ENCODE peak calls at places on chromosomes 5 and 9, in four cellular contexts. H is AG09309, W is adipocyte, F is Caco-2. L is an unnamed sample.

GRCh38 chr9:135315572-135315971 is 164.0 kb upstream of the PPP1R26 start:
- DNase-seq in H (no peak), F (no peak), W (no peak), L (no peak)

GRCh38 chr9:99966720-99967119 is 60.3 kb downstream of the STX17 start:
- DNase-seq in W (no peak), F (peak), H (no peak), L (peak)

GRCh38 chr5:132808866-132809265 is 4.2 kb upstream of the SOWAHA start:
- DNase-seq in W (no peak), F (no peak), H (no peak), L (no peak)

GRCh38 chr5:76737131-76737556 is 21.2 kb downstream of the F2R start:
- DNase-seq in H (no peak), W (no peak), F (no peak), L (no peak)

GRCh38 chr9:96871176-96871575 is 16.9 kb upstream of the ZNF782 start:
- DNase-seq in F (no peak), H (no peak), W (no peak), L (no peak)

GRCh38 chr5:103562453-103563157 is at the start of gene NUDT12:
- DNase-seq in H (no peak), F (peak), W (peak), L (no peak)

GRCh38 chr5:936149-937144 is 43.8 kb downstream of the TRIP13 start:
- DNase-seq in H (no peak), F (no peak), W (no peak), L (no peak)

GRCh38 chr5:110853267-110853666 is 114.5 kb downstream of the SLC25A46 start:
- DNase-seq in F (no peak), H (no peak), W (peak), L (no peak)

GRCh38 chr5:32435416-32435815 is 9.1 kb downstream of the ZFR start:
- DNase-seq in H (no peak), F (no peak), W (no peak), L (no peak)

GRCh38 chr5:177366528-177367322 is 9.0 kb downstream of the RGS14 start:
- DNase-seq in F (no peak), H (no peak), W (peak), L (no peak)

GRCh38 chr5:106691701-106692100 is 979.0 kb downstream of the EFNA5 start:
- DNase-seq in F (no peak), H (no peak), W (no peak), L (no peak)

GRCh38 chr5:169629847-169630548 is 7.1 kb upstream of the DOCK2 start:
- DNase-seq in H (peak), W (peak), F (peak), L (peak)

GRCh38 chr9:136856541-136857141 is 4.5 kb downstream of the MAMDC4 start:
- DNase-seq in F (no peak), H (no peak), W (no peak), L (no peak)

GRCh38 chr9:21075484-21075883 is 2.3 kb downstream of the IFNB1 start:
- DNase-seq in W (no peak), H (no peak), F (no peak), L (no peak)

GRCh38 chr5:65062684-65063083 is 294.0 kb downstream of the CWC27 start:
- DNase-seq in H (peak), W (peak), F (no peak), L (peak)

GRCh38 chr9:123642291-123643278 is 286.6 kb downstream of the CRB2 start:
- DNase-seq in F (no peak), W (peak), H (no peak), L (no peak)

GRCh38 chr5:75640826-75641225 is 29.6 kb downstream of the ANKDD1B start:
- DNase-seq in F (no peak), W (no peak), H (no peak), L (no peak)

GRCh38 chr5:14492341-14492964 is 89.1 kb upstream of the OTULINL start:
- DNase-seq in F (no peak), W (no peak), H (no peak), L (no peak)

GRCh38 chr5:20109326-20109725 is 121.3 kb upstream of the CDH18 start:
- DNase-seq in W (no peak), H (no peak), F (no peak), L (no peak)

GRCh38 chr9:131707677-131708612 is 31.9 kb downstream of the RAPGEF1 start:
- DNase-seq in F (no peak), W (peak), H (peak), L (no peak)

GRCh38 chr5:160083012-160083436 is 36.2 kb downstream of the PWWP2A start:
- DNase-seq in H (peak), F (no peak), W (peak), L (no peak)

GRCh38 chr9:128892223-128892892 is 10.4 kb downstream of the LRRC8A start:
- DNase-seq in F (no peak), W (peak), H (no peak), L (no peak)

GRCh38 chr5:94928891-94929290 is 310.4 kb downstream of the SLF1 start:
- DNase-seq in H (no peak), W (no peak), F (no peak), L (no peak)

GRCh38 chr5:425714-426113 is 17.3 kb upstream of the EXOC3 start:
- DNase-seq in F (no peak), H (no peak), W (no peak), L (no peak)

GRCh38 chr9:14031015-14031414 is 282.9 kb downstream of the NFIB start:
- DNase-seq in W (peak), H (no peak), F (no peak), L (no peak)

GRCh38 chr9:125564641-125565040 is 142.4 kb downstream of the MAPKAP1 start:
- DNase-seq in H (no peak), F (no peak), W (no peak), L (no peak)

GRCh38 chr5:144205141-144205551 is 34.5 kb downstream of the KCTD16 start:
- DNase-seq in H (no peak), W (peak), F (peak), L (no peak)

GRCh38 chr5:435156-435790 is 7.7 kb upstream of the EXOC3 start:
- DNase-seq in F (no peak), H (no peak), W (no peak), L (no peak)

GRCh38 chr9:137374131-137374845 is 48.7 kb downstream of the EXD3 start:
- DNase-seq in W (no peak), H (no peak), F (no peak), L (no peak)

GRCh38 chr5:96075579-96076289 is 114.1 kb upstream of the ELL2 start:
- DNase-seq in F (no peak), H (no peak), W (no peak), L (no peak)

GRCh38 chr5:15604986-15605385 is 105.0 kb downstream of the FBXL7 start:
- DNase-seq in W (no peak), H (no peak), F (no peak), L (no peak)

GRCh38 chr5:136399512-136399911 is 34.2 kb upstream of the TRPC7 start:
- DNase-seq in H (no peak), W (no peak), F (no peak), L (no peak)

GRCh38 chr5:40734986-40735385 is 20.8 kb downstream of the TTC33 start:
- DNase-seq in F (no peak), H (no peak), W (peak), L (no peak)

GRCh38 chr5:40717281-40717680 is 37.6 kb downstream of the PTGER4 start:
- DNase-seq in H (peak), W (peak), F (no peak), L (peak)

GRCh38 chr5:80793354-80793753 is 138.6 kb upstream of the DHFR start:
- DNase-seq in F (no peak), H (no peak), W (no peak), L (no peak)

GRCh38 chr5:74334434-74335364 is 305.8 kb downstream of the ENC1 start:
- DNase-seq in W (no peak), F (no peak), H (no peak), L (no peak)

DNA sequence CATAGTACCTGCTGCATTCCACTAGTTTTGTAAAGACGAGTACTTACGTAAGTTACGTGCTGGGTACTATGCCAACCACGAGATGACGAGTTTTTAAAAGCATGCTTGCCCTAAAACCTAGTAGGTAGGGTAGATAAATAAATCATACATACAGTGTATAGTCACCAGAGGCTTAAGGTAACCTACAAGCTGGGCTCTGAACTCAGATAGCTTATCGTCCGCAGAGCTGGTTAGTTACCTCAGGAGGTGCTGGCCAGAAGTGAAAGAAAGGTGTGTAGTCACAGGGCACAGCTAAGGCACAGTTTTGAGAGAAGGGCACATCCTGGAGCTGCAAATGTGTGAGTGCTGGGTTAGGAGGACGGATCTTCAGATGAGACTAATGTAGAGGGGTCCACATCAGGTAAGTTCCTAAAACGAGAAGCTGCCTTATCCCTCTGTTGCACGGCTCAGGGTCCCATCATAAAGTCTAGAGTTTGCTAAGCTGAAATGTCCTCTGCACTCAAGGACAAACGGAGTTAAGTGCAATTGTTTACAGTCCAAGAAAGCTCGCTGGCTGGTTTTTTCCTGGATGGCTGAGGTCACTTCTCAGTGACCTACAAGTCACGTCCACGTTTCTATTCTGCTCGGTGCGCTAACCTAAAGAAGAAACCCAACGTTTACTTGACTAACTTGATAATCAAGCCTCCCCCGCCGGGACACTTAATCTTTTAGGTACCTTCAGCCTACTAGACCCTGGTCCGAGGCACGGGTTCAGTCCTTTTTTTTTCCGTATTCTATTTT is 1.1 kb upstream of the SNX24 start:
- DNase-seq in F (peak), W (peak), H (no peak), L (no peak)
- H3K4me3 ChIP-seq in F (peak), W (peak), H (peak), L (peak)

GRCh38 chr9:127754099-127754760 is 19.1 kb upstream of the TOR2A start:
- DNase-seq in W (peak), F (no peak), H (no peak), L (no peak)

GRCh38 chr9:127756233-127756632 is 21.1 kb upstream of the TOR2A start:
- DNase-seq in W (no peak), F (no peak), H (no peak), L (no peak)

GRCh38 chr9:127754761-127755557 is 19.9 kb upstream of the TOR2A start:
- DNase-seq in W (peak), H (no peak), F (no peak), L (no peak)

GRCh38 chr9:127753556-127753955 is 18.5 kb upstream of the TOR2A start:
- DNase-seq in H (no peak), F (no peak), W (no peak), L (no peak)

DNA sequence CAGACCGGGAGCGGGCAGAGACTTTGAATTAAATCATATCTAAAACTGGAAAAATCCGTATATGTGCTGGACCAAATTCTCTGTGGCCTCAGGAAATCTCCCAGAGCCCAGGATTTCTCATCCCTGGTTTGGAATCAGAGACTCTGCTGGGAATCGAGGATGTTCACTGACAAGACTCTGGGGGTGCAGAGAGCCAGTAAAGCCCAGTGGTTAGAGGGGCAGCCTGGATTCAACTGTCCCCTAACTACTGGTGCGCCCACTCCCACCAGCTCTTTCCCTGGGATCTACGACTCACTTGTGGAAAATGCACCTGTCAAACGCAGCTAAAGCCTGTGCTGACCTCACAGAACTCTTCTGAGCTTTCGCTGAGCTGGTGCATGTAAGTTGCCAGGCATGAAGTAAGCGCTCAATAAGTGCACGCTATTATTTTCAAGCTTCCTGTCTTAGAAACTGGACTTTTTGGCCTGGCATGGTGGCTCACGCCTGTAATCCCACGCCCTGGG is 20.5 kb upstream of the TOR2A start:
- DNase-seq in W (no peak), H (no peak), F (no peak), L (no peak)
- H3K4me3 ChIP-seq in W (no peak), H (no peak), F (no peak), L (no peak)

GRCh38 chr9:114894206-114894605 is 36.2 kb downstream of the TNFSF8 start:
- DNase-seq in W (peak), H (no peak), F (no peak), L (peak)
- H3K4me3 ChIP-seq in W (no peak), H (no peak), F (no peak), L (no peak)

DNA sequence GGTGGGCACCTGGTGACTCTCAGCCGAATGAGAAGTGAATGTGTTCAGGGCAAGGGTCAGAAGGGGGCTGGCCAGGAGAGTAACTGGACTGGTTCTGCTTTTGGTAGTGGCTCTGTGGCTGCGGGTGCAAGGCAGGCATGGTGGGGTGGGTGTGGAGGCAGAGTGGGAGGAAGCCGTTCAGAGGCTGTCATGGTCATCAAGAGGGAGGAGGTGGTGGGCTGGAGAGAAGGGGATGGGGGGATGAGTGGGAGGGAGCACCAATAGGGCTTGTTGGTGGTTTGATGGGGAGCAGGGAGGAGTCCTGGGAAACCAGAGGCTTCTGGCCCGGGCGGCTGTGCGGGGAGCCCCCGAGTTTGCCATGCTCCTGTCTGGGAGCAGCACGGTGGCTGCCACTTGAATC is 13.3 kb downstream of the FAM163B start:
- DNase-seq in H (no peak), W (no peak), F (no peak), L (no peak)
- H3K4me3 ChIP-seq in H (no peak), W (no peak), F (no peak), L (no peak)

DNA sequence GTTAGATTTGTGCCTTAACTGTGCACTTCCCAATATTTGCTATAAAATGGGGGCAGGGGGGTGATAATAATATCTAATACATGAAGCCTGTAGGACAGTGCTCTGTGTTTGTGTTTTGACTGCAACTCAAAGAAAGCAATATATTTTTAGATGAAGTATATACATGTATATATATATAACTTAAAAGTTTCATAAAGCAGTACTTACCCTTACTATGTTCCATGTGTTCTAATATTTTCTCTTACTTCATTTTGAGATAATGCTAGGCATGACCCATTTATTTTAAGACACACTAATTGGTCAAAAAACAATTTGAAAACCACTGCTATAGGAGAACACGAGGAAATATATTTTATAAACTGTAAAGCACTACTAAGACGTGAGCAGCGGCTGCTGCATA is 2.4 kb downstream of the TRIM52 start:
- DNase-seq in H (no peak), F (no peak), W (no peak), L (no peak)
- H3K4me3 ChIP-seq in H (peak), F (no peak), W (peak), L (peak)

GRCh38 chr5:90367879-90368278 is 41.7 kb downstream of the CETN3 start:
- DNase-seq in F (no peak), H (no peak), W (no peak), L (no peak)

GRCh38 chr5:90368454-90369246 is 40.9 kb downstream of the CETN3 start:
- DNase-seq in W (no peak), F (no peak), H (no peak), L (no peak)

GRCh38 chr5:90365328-90365727 is 44.2 kb downstream of the CETN3 start:
- DNase-seq in H (no peak), W (no peak), F (no peak), L (no peak)

GRCh38 chr5:90366972-90367371 is 42.6 kb downstream of the CETN3 start:
- DNase-seq in W (no peak), F (no peak), H (no peak), L (no peak)
- H3K4me3 ChIP-seq in W (no peak), F (no peak), H (no peak), L (no peak)

GRCh38 chr5:55994998-55995914 is 493 bp upstream of the IL6ST start:
- DNase-seq in F (peak), H (peak), W (peak), L (peak)
- H3K4me3 ChIP-seq in F (peak), H (peak), W (peak), L (peak)

GRCh38 chr9:69283003-69283402 is 42.0 kb upstream of the ENTREP1 start:
- DNase-seq in H (no peak), F (no peak), W (no peak), L (no peak)
- H3K4me3 ChIP-seq in H (no peak), F (no peak), W (no peak), L (no peak)